ENCODE peak calls at places on chromosomes 16 and 17, in six cellular contexts. F is transverse colon, S is adrenal gland, D is HCT116, C is esophagus muscularis mucosa, P is A549. I is an unnamed sample.

GRCh38 chr17:40176409-40177110 is 710 bp upstream of the RAPGEFL1 start:
- DNase-seq in F (peak; percentile 89), S (no peak), D (no peak), C (no peak), P (no peak), I (no peak)

GRCh38 chr16:13957197-13958078 is 37.5 kb downstream of the ERCC4 start:
- DNase-seq in F (peak; percentile 69), S (peak; percentile 70), D (peak; percentile 86), C (no peak), P (peak; percentile 99), I (peak; percentile 90)

GRCh38 chr16:87086156-87086555 is 231.0 kb downstream of the C16orf95 start:
- DNase-seq in F (no peak), S (no peak), D (no peak), C (no peak), P (no peak), I (no peak)

GRCh38 chr16:26281681-26282080 is 589.9 kb downstream of the HS3ST4 start:
- DNase-seq in F (no peak), S (no peak), D (no peak), C (peak; percentile 72), P (no peak), I (no peak)

GRCh38 chr16:49352923-49353322 is 20.7 kb upstream of the C16orf78 start:
- DNase-seq in F (no peak), S (no peak), D (peak; percentile 6), C (no peak), P (peak; percentile 23), I (no peak)

GRCh38 chr16:27245276-27246231 is 23.0 kb downstream of the NSMCE1 start:
- DNase-seq in F (no peak), S (no peak), D (no peak), C (no peak), P (peak; percentile 90), I (peak; percentile 89)

GRCh38 chr17:27290916-27291598 is 2.9 kb upstream of the WSB1 start:
- DNase-seq in F (no peak), S (no peak), D (no peak), C (no peak), P (no peak), I (no peak)

GRCh38 chr16:53991181-53992056 is 287.5 kb downstream of the FTO start:
- DNase-seq in F (no peak), S (no peak), D (no peak), C (no peak), P (no peak), I (no peak)

GRCh38 chr17:40516581-40517285 is 15.3 kb upstream of the TNS4 start:
- DNase-seq in F (peak; percentile 46), S (no peak), D (peak; percentile 62), C (no peak), P (peak; percentile 85), I (peak; percentile 36)

GRCh38 chr16:50940275-50940854 is 198.5 kb downstream of the CYLD start:
- DNase-seq in F (no peak), S (no peak), D (no peak), C (no peak), P (no peak), I (no peak)

GRCh38 chr17:49574283-49574892 is 1.3 kb upstream of the NXPH3 start:
- DNase-seq in F (no peak), S (no peak), D (no peak), C (no peak), P (no peak), I (no peak)

GRCh38 chr16:28491080-28491969 is 549 bp downstream of the CLN3 start:
- DNase-seq in F (peak; percentile 53), S (peak; percentile 58), D (no peak), C (peak; percentile 94), P (no peak), I (peak; percentile 77)

GRCh38 chr16:275041-275621 is 613 bp downstream of the RGS11 start:
- DNase-seq in F (no peak), S (no peak), D (no peak), C (no peak), P (no peak), I (no peak)

GRCh38 chr17:80254396-80255241 is 6.0 kb upstream of the RNF213 start:
- DNase-seq in F (peak; percentile 70), S (peak; percentile 66), D (peak; percentile 82), C (no peak), P (peak; percentile 99), I (no peak)

GRCh38 chr16:16150117-16150877 is 73.0 kb downstream of the ABCC6 start:
- DNase-seq in F (peak; percentile 48), S (peak; percentile 73), D (no peak), C (no peak), P (no peak), I (peak; percentile 96)

GRCh38 chr16:9033125-9033830 is 58.2 kb upstream of the HAPSTR1 start:
- DNase-seq in F (peak; percentile 59), S (peak; percentile 27), D (peak; percentile 74), C (no peak), P (peak; percentile 83), I (no peak)

GRCh38 chr17:55540414-55541091 is 29.3 kb upstream of the SMIM36 start:
- DNase-seq in F (no peak), S (no peak), D (no peak), C (no peak), P (peak; percentile 90), I (no peak)

GRCh38 chr16:2473425-2473926 is 1.5 kb upstream of the TBC1D24 start:
- DNase-seq in F (no peak), S (peak; percentile 36), D (no peak), C (no peak), P (no peak), I (no peak)

GRCh38 chr17:11618861-11619566 is 20.7 kb downstream of the DNAH9 start:
- DNase-seq in F (peak; percentile 86), S (peak; percentile 85), D (no peak), C (no peak), P (peak; percentile 19), I (no peak)

GRCh38 chr17:31371511-31372097 is 19.9 kb upstream of the RAB11FIP4 start:
- DNase-seq in F (no peak), S (no peak), D (no peak), C (no peak), P (no peak), I (no peak)

GRCh38 chr16:35255186-35255803 is 1795.9 kb downstream of the TP53TG3F start:
- DNase-seq in F (no peak), S (no peak), D (no peak), C (peak; percentile 81), P (no peak), I (no peak)

GRCh38 chr16:89200850-89201466 is 621 bp upstream of the SLC22A31 start:
- DNase-seq in F (no peak), S (no peak), D (no peak), C (no peak), P (no peak), I (no peak)

GRCh38 chr16:28585674-28586073 is 11.2 kb downstream of the SULT1A2 start:
- DNase-seq in F (peak; percentile 64), S (no peak), D (no peak), C (no peak), P (no peak), I (no peak)

GRCh38 chr17:37790153-37790552 is 45.3 kb upstream of the HNF1B start:
- DNase-seq in F (no peak), S (no peak), D (no peak), C (no peak), P (no peak), I (no peak)

GRCh38 chr16:84177740-84178070 is 9.2 kb downstream of the TAF1C start:
- DNase-seq in F (no peak), S (no peak), D (no peak), C (no peak), P (no peak), I (no peak)

GRCh38 chr17:78556812-78557211 is 20.4 kb downstream of the DNAH17 start:
- DNase-seq in F (no peak), S (no peak), D (no peak), C (no peak), P (no peak), I (no peak)

GRCh38 chr16:4664538-4665418 is 28.6 kb upstream of the NUDT16L1 start:
- DNase-seq in F (peak; percentile 73), S (no peak), D (no peak), C (no peak), P (peak; percentile 22), I (no peak)

DNA sequence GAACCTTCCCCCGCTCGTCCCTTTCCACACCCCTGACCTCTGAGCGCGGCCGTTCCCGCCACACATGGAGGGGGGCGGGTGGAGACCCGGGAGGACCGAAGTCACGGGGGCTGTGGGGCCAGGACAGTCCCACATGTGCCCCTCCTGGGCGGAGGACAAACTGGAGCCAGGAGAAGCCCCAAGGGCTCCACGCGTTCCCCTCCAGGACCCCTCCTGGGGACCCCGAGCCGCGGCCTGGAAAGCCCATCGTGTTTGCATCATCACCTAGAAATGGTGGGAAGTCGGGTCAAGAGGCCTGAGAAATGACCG is 607 bp upstream of the ABR start:
- DNase-seq in F (no peak), S (no peak), D (no peak), C (no peak), P (no peak), I (no peak)
- H3K4me1 ChIP-seq in F (peaks cover 25% of the 10 kb centered on the region), S (peaks cover 19% of the 10 kb centered on the region), D (peaks cover 3% of the 10 kb centered on the region), C (peaks cover 48% of the 10 kb centered on the region), P (peaks cover 6% of the 10 kb centered on the region), I (peaks cover 30% of the 10 kb centered on the region)

GRCh38 chr17:76671123-76671911 is 27.8 kb upstream of the ST6GALNAC1 start:
- DNase-seq in F (peak; percentile 100), S (peak; percentile 100), D (peak; percentile 100), C (peak; percentile 100), P (peak; percentile 100), I (peak; percentile 100)
- TF ChIP-seq POLR2A in F (peak; percentile 45), S (no peak), D (peak; percentile 64), C (peak; percentile 21), P (peak; percentile 66), I (no peak)

GRCh38 chr16:75622762-75623605 is at the start of gene ADAT1:
- DNase-seq in F (peak; percentile 99), S (peak; percentile 96), D (peak; percentile 96), C (peak; percentile 99), P (peak; percentile 98), I (peak; percentile 99)
- TF ChIP-seq CTCF in F (no peak), S (no peak), D (no peak), C (no peak), P (no peak), I (no peak)

GRCh38 chr17:62797959-62798358 is 10.2 kb downstream of the MARCHF10 start:
- DNase-seq in F (no peak), S (no peak), D (no peak), C (no peak), P (no peak), I (no peak)
- H3K4me1 ChIP-seq in F (no peaks in the 10 kb centered on the region), S (no peaks in the 10 kb centered on the region), D (no peaks in the 10 kb centered on the region), C (no peaks in the 10 kb centered on the region), P (peaks cover 15% of the 10 kb centered on the region), I (no peaks in the 10 kb centered on the region)

I was measured in sigmoid colon.